ENCODE peak calls at places on chromosomes 3 and 15, in eight cellular contexts. One of them, this sample, is unnamed.

GRCh38 chr3:106688463-106688862 is 688.8 kb upstream of the CCDC54 start:
- DNase-seq in stimulated activated CD8-positive, alpha-beta memory T cell treated with anti-CD3 and anti-CD28 coated beads, Interleukin-2, amount 100 ng/mL, for 1 hour: no peak
- DNase-seq in NCI-H2029: peak; percentile 16
- DNase-seq in memory B cell: no peak
- DNase-seq in NCI-H2107: no peak
- DNase-seq in PC-9: peak; percentile 88
- DNase-seq in stimulated activated CD4-positive, alpha-beta T cell treated with anti-CD3 and anti-CD28 coated beads, TNF-alpha, amount 100 ng/mL, for 4 hours: no peak
- DNase-seq in NCI-H1092 treated with DMSO at 0.1 percent for 48 hours: peak; percentile 57
- DNase-seq in this sample: peak; percentile 2

GRCh38 chr3:45488581-45488980 is 100.2 kb downstream of the LARS2 start:
- DNase-seq in NCI-H2107: no peak
- DNase-seq in NCI-H2029: no peak
- DNase-seq in memory B cell: no peak
- DNase-seq in NCI-H1092 treated with DMSO at 0.1 percent for 48 hours: no peak
- DNase-seq in PC-9: no peak
- DNase-seq in stimulated activated CD8-positive, alpha-beta memory T cell treated with anti-CD3 and anti-CD28 coated beads, Interleukin-2, amount 100 ng/mL, for 1 hour: no peak
- DNase-seq in stimulated activated CD4-positive, alpha-beta T cell treated with anti-CD3 and anti-CD28 coated beads, TNF-alpha, amount 100 ng/mL, for 4 hours: no peak
- DNase-seq in this sample: no peak

GRCh38 chr3:194767430-194768207 is 81.9 kb downstream of the FAM43A start:
- DNase-seq in NCI-H2029: no peak
- DNase-seq in stimulated activated CD8-positive, alpha-beta memory T cell treated with anti-CD3 and anti-CD28 coated beads, Interleukin-2, amount 100 ng/mL, for 1 hour: no peak
- DNase-seq in NCI-H1092 treated with DMSO at 0.1 percent for 48 hours: no peak
- DNase-seq in stimulated activated CD4-positive, alpha-beta T cell treated with anti-CD3 and anti-CD28 coated beads, TNF-alpha, amount 100 ng/mL, for 4 hours: no peak
- DNase-seq in PC-9: no peak
- DNase-seq in NCI-H2107: no peak
- DNase-seq in memory B cell: no peak
- DNase-seq in this sample: no peak

GRCh38 chr3:101484805-101485620 is 28.0 kb downstream of the SENP7 start:
- DNase-seq in NCI-H1092 treated with DMSO at 0.1 percent for 48 hours: no peak
- DNase-seq in stimulated activated CD4-positive, alpha-beta T cell treated with anti-CD3 and anti-CD28 coated beads, TNF-alpha, amount 100 ng/mL, for 4 hours: no peak
- DNase-seq in stimulated activated CD8-positive, alpha-beta memory T cell treated with anti-CD3 and anti-CD28 coated beads, Interleukin-2, amount 100 ng/mL, for 1 hour: no peak
- DNase-seq in NCI-H2107: no peak
- DNase-seq in memory B cell: no peak
- DNase-seq in NCI-H2029: no peak
- DNase-seq in PC-9: no peak
- DNase-seq in this sample: peak; percentile 38

GRCh38 chr3:115660646-115661442 is 37.5 kb downstream of the GAP43 start:
- DNase-seq in NCI-H1092 treated with DMSO at 0.1 percent for 48 hours: no peak
- DNase-seq in PC-9: no peak
- DNase-seq in NCI-H2029: no peak
- DNase-seq in stimulated activated CD4-positive, alpha-beta T cell treated with anti-CD3 and anti-CD28 coated beads, TNF-alpha, amount 100 ng/mL, for 4 hours: no peak
- DNase-seq in memory B cell: no peak
- DNase-seq in NCI-H2107: no peak
- DNase-seq in stimulated activated CD8-positive, alpha-beta memory T cell treated with anti-CD3 and anti-CD28 coated beads, Interleukin-2, amount 100 ng/mL, for 1 hour: no peak
- DNase-seq in this sample: peak; percentile 4

GRCh38 chr15:25795061-25795460 is 68.1 kb downstream of the ATP10A start:
- DNase-seq in stimulated activated CD8-positive, alpha-beta memory T cell treated with anti-CD3 and anti-CD28 coated beads, Interleukin-2, amount 100 ng/mL, for 1 hour: no peak
- DNase-seq in PC-9: no peak
- DNase-seq in stimulated activated CD4-positive, alpha-beta T cell treated with anti-CD3 and anti-CD28 coated beads, TNF-alpha, amount 100 ng/mL, for 4 hours: no peak
- DNase-seq in NCI-H1092 treated with DMSO at 0.1 percent for 48 hours: no peak
- DNase-seq in NCI-H2107: no peak
- DNase-seq in NCI-H2029: no peak
- DNase-seq in memory B cell: no peak
- DNase-seq in this sample: no peak

GRCh38 chr3:15332405-15333098 is at the start of gene SH3BP5:
- DNase-seq in NCI-H2107: peak; percentile 34
- DNase-seq in stimulated activated CD8-positive, alpha-beta memory T cell treated with anti-CD3 and anti-CD28 coated beads, Interleukin-2, amount 100 ng/mL, for 1 hour: peak; percentile 39
- DNase-seq in NCI-H2029: peak; percentile 72
- DNase-seq in stimulated activated CD4-positive, alpha-beta T cell treated with anti-CD3 and anti-CD28 coated beads, TNF-alpha, amount 100 ng/mL, for 4 hours: peak; percentile 59
- DNase-seq in NCI-H1092 treated with DMSO at 0.1 percent for 48 hours: peak; percentile 53
- DNase-seq in PC-9: peak; percentile 36
- DNase-seq in memory B cell: peak; percentile 74
- DNase-seq in this sample: peak; percentile 89

GRCh38 chr15:56128081-56128480 is 115.6 kb downstream of the RFX7 start:
- DNase-seq in PC-9: no peak
- DNase-seq in memory B cell: no peak
- DNase-seq in NCI-H2029: no peak
- DNase-seq in NCI-H1092 treated with DMSO at 0.1 percent for 48 hours: no peak
- DNase-seq in stimulated activated CD4-positive, alpha-beta T cell treated with anti-CD3 and anti-CD28 coated beads, TNF-alpha, amount 100 ng/mL, for 4 hours: no peak
- DNase-seq in stimulated activated CD8-positive, alpha-beta memory T cell treated with anti-CD3 and anti-CD28 coated beads, Interleukin-2, amount 100 ng/mL, for 1 hour: no peak
- DNase-seq in NCI-H2107: no peak
- DNase-seq in this sample: no peak

GRCh38 chr15:53716909-53717878 is 42.3 kb downstream of the WDR72 start:
- DNase-seq in NCI-H2107: no peak
- DNase-seq in PC-9: no peak
- DNase-seq in memory B cell: no peak
- DNase-seq in NCI-H2029: no peak
- DNase-seq in NCI-H1092 treated with DMSO at 0.1 percent for 48 hours: peak; percentile 27
- DNase-seq in stimulated activated CD8-positive, alpha-beta memory T cell treated with anti-CD3 and anti-CD28 coated beads, Interleukin-2, amount 100 ng/mL, for 1 hour: no peak
- DNase-seq in stimulated activated CD4-positive, alpha-beta T cell treated with anti-CD3 and anti-CD28 coated beads, TNF-alpha, amount 100 ng/mL, for 4 hours: no peak
- DNase-seq in this sample: no peak

GRCh38 chr3:8929860-8930259 is 33.4 kb downstream of the RAD18 start:
- DNase-seq in NCI-H2107: no peak
- DNase-seq in stimulated activated CD8-positive, alpha-beta memory T cell treated with anti-CD3 and anti-CD28 coated beads, Interleukin-2, amount 100 ng/mL, for 1 hour: no peak
- DNase-seq in memory B cell: no peak
- DNase-seq in NCI-H1092 treated with DMSO at 0.1 percent for 48 hours: no peak
- DNase-seq in PC-9: no peak
- DNase-seq in stimulated activated CD4-positive, alpha-beta T cell treated with anti-CD3 and anti-CD28 coated beads, TNF-alpha, amount 100 ng/mL, for 4 hours: no peak
- DNase-seq in NCI-H2029: no peak
- DNase-seq in this sample: no peak

GRCh38 chr15:39478996-39479395 is 101.9 kb upstream of the THBS1 start:
- DNase-seq in NCI-H2029: no peak
- DNase-seq in NCI-H2107: no peak
- DNase-seq in stimulated activated CD8-positive, alpha-beta memory T cell treated with anti-CD3 and anti-CD28 coated beads, Interleukin-2, amount 100 ng/mL, for 1 hour: no peak
- DNase-seq in memory B cell: no peak
- DNase-seq in NCI-H1092 treated with DMSO at 0.1 percent for 48 hours: no peak
- DNase-seq in PC-9: no peak
- DNase-seq in stimulated activated CD4-positive, alpha-beta T cell treated with anti-CD3 and anti-CD28 coated beads, TNF-alpha, amount 100 ng/mL, for 4 hours: no peak
- DNase-seq in this sample: no peak

GRCh38 chr15:72521682-72522081 is 47.6 kb downstream of the ARIH1 start:
- DNase-seq in stimulated activated CD8-positive, alpha-beta memory T cell treated with anti-CD3 and anti-CD28 coated beads, Interleukin-2, amount 100 ng/mL, for 1 hour: no peak
- DNase-seq in NCI-H2029: no peak
- DNase-seq in NCI-H1092 treated with DMSO at 0.1 percent for 48 hours: no peak
- DNase-seq in stimulated activated CD4-positive, alpha-beta T cell treated with anti-CD3 and anti-CD28 coated beads, TNF-alpha, amount 100 ng/mL, for 4 hours: no peak
- DNase-seq in PC-9: no peak
- DNase-seq in NCI-H2107: no peak
- DNase-seq in memory B cell: no peak
- DNase-seq in this sample: no peak

This sample was measured in ELF-1.